ENCODE peak calls at places on chromosome 12, in eight cellular contexts. N, Z, C, Q, X, F, I and D are unnamed samples.

GRCh38 chr12:106345739-106346138 is 11.8 kb upstream of the POLR3B start:
- ATAC-seq in N (no peak), Z (peak), F (peak), X (peak), I (peak), C (peak), Q (peak), D (no peak)

GRCh38 chr12:25241171-25242020 is 9.3 kb downstream of the KRAS start:
- ATAC-seq in C (peak), F (peak), I (peak), Q (peak), N (peak), Z (peak), X (peak), D (no peak)

GRCh38 chr12:88529531-88530488 is 50.5 kb downstream of the KITLG start:
- ATAC-seq in I (no peak), F (no peak), X (no peak), C (no peak), N (no peak), Z (no peak), Q (no peak), D (no peak)

GRCh38 chr12:12786371-12786715 is 884 bp downstream of the APOLD1 start:
- ATAC-seq in I (peak), C (peak), X (peak), N (peak), F (peak), Z (peak), Q (peak), D (peak)

GRCh38 chr12:7612851-7613250 is 52.9 kb downstream of the APOBEC1 start:
- ATAC-seq in Z (no peak), C (no peak), I (no peak), Q (no peak), F (no peak), N (no peak), X (no peak), D (no peak)

GRCh38 chr12:52713960-52714886 is 10.9 kb upstream of the KRT77 start:
- ATAC-seq in N (peak), I (no peak), Z (no peak), F (no peak), X (peak), Q (peak), C (no peak), D (no peak)

GRCh38 chr12:752673-753400 is 458 bp downstream of the WNK1 start:
- ATAC-seq in Z (peak), C (peak), I (peak), F (peak), X (peak), Q (peak), N (peak), D (peak)

GRCh38 chr12:75655233-75655879 is 143.9 kb upstream of the KRR1 start:
- ATAC-seq in Z (peak), X (no peak), C (no peak), N (no peak), Q (no peak), F (no peak), I (peak), D (no peak)

GRCh38 chr12:29416748-29417147 is 35.8 kb upstream of the ERGIC2 start:
- ATAC-seq in Z (no peak), N (no peak), X (no peak), F (no peak), C (no peak), I (no peak), Q (no peak), D (no peak)

GRCh38 chr12:94589591-94590001 is 60.8 kb downstream of the TMCC3 start:
- ATAC-seq in Q (no peak), C (no peak), X (no peak), F (no peak), Z (no peak), N (no peak), I (no peak), D (no peak)

GRCh38 chr12:121087467-121088207 is 45.0 kb upstream of the P2RX7 start:
- ATAC-seq in I (peak), Q (no peak), X (peak), F (no peak), N (no peak), Z (no peak), C (no peak), D (no peak)

GRCh38 chr12:41521872-41522379 is 333.8 kb downstream of the PDZRN4 start:
- ATAC-seq in N (no peak), F (peak), X (no peak), Z (peak), I (peak), Q (no peak), C (peak), D (no peak)

GRCh38 chr12:53258541-53259539 is 9.3 kb upstream of the ESPL1 start:
- ATAC-seq in Z (no peak), X (no peak), I (no peak), Q (no peak), C (no peak), F (no peak), N (no peak), D (no peak)

GRCh38 chr12:5493018-5493417 is 61.1 kb downstream of the NTF3 start:
- ATAC-seq in Z (no peak), N (no peak), X (no peak), F (no peak), Q (no peak), C (no peak), I (no peak), D (no peak)

GRCh38 chr12:6435941-6436715 is 8.6 kb upstream of the CD27 start:
- ATAC-seq in F (no peak), C (no peak), Q (no peak), X (no peak), N (no peak), Z (no peak), I (no peak), D (no peak)

GRCh38 chr12:104691661-104692334 is 235.1 kb downstream of the CHST11 start:
- ATAC-seq in N (no peak), I (peak), X (no peak), Q (no peak), C (no peak), Z (peak), F (no peak), D (peak)

GRCh38 chr12:126772171-126772864 is 1494.7 kb upstream of the TMEM132C start:
- ATAC-seq in X (peak), F (no peak), N (peak), C (peak), I (peak), Q (no peak), Z (peak), D (peak)

GRCh38 chr12:113142173-113142885 is 6.8 kb upstream of the RASAL1 start:
- ATAC-seq in F (no peak), I (peak), Z (no peak), C (peak), X (peak), N (no peak), Q (peak), D (peak)

GRCh38 chr12:108371801-108372344 is 32.8 kb upstream of the CMKLR1 start:
- ATAC-seq in X (no peak), Q (no peak), I (no peak), Z (no peak), F (no peak), N (no peak), C (peak), D (no peak)

GRCh38 chr12:20220339-20220738 is 148.0 kb upstream of the PDE3A start:
- ATAC-seq in I (peak), X (no peak), Q (no peak), C (peak), Z (no peak), F (peak), N (no peak), D (no peak)

GRCh38 chr12:130456375-130457199 is 118.9 kb downstream of the PIWIL1 start:
- ATAC-seq in N (no peak), I (no peak), X (no peak), C (peak), F (no peak), Z (no peak), Q (no peak), D (no peak)

GRCh38 chr12:203074-203461 is 10.9 kb downstream of the SLC6A12 start:
- ATAC-seq in X (no peak), I (no peak), F (no peak), C (no peak), Z (no peak), N (no peak), Q (no peak), D (no peak)

GRCh38 chr12:123580772-123581171 is 3.6 kb upstream of the TMED2 start:
- ATAC-seq in F (no peak), C (no peak), I (no peak), Q (no peak), N (no peak), Z (no peak), X (no peak), D (no peak)

GRCh38 chr12:57145460-57146059 is 1.9 kb downstream of the LRP1-AS start:
- ATAC-seq in C (no peak), F (no peak), Q (no peak), Z (no peak), N (no peak), X (no peak), I (peak), D (no peak)